ENCODE peak calls at places on chromosome 2, in eight cellular contexts. One of them, this sample, is unnamed.

GRCh38 chr2:137838255-137839092 is 125.8 kb upstream of the HNMT start:
- DNase-seq in fibroblast of lung: peak
- DNase-seq in endothelial cell of umbilical vein: peak
- DNase-seq in keratinocyte: no peak
- DNase-seq in AG04450: peak
- DNase-seq in fibroblast of the aortic adventitia: peak
- DNase-seq in tibial nerve: no peak
- DNase-seq in AG09309: peak
- DNase-seq in this sample: peak

GRCh38 chr2:229714080-229714735 is at the start of gene DNER:
- DNase-seq in AG09309: no peak
- DNase-seq in fibroblast of lung: no peak
- DNase-seq in keratinocyte: no peak
- DNase-seq in endothelial cell of umbilical vein: no peak
- DNase-seq in AG04450: no peak
- DNase-seq in fibroblast of the aortic adventitia: no peak
- DNase-seq in tibial nerve: no peak
- DNase-seq in this sample: no peak

GRCh38 chr2:145006957-145007672 is 487.2 kb upstream of the ZEB2 start:
- DNase-seq in keratinocyte: no peak
- DNase-seq in AG09309: peak
- DNase-seq in fibroblast of lung: peak
- DNase-seq in fibroblast of the aortic adventitia: peak
- DNase-seq in tibial nerve: peak
- DNase-seq in AG04450: peak
- DNase-seq in endothelial cell of umbilical vein: peak
- DNase-seq in this sample: peak

GRCh38 chr2:3780477-3781402 is 77.4 kb downstream of the DCDC2C start:
- DNase-seq in fibroblast of the aortic adventitia: no peak
- DNase-seq in AG09309: no peak
- DNase-seq in endothelial cell of umbilical vein: peak
- DNase-seq in tibial nerve: peak
- DNase-seq in AG04450: no peak
- DNase-seq in fibroblast of lung: peak
- DNase-seq in keratinocyte: no peak
- DNase-seq in this sample: no peak

GRCh38 chr2:113965228-113965627 is 75.3 kb downstream of the ACTR3 start:
- DNase-seq in AG04450: no peak
- DNase-seq in AG09309: no peak
- DNase-seq in fibroblast of the aortic adventitia: no peak
- DNase-seq in endothelial cell of umbilical vein: no peak
- DNase-seq in keratinocyte: no peak
- DNase-seq in fibroblast of lung: no peak
- DNase-seq in tibial nerve: no peak
- DNase-seq in this sample: no peak

GRCh38 chr2:15582153-15582552 is 9.5 kb upstream of the DDX1 start:
- DNase-seq in AG09309: no peak
- DNase-seq in tibial nerve: no peak
- DNase-seq in fibroblast of lung: no peak
- DNase-seq in fibroblast of the aortic adventitia: no peak
- DNase-seq in AG04450: no peak
- DNase-seq in keratinocyte: no peak
- DNase-seq in endothelial cell of umbilical vein: no peak
- DNase-seq in this sample: no peak

GRCh38 chr2:56088411-56088810 is 95.4 kb upstream of the CCDC85A start:
- DNase-seq in fibroblast of the aortic adventitia: no peak
- DNase-seq in keratinocyte: no peak
- DNase-seq in endothelial cell of umbilical vein: no peak
- DNase-seq in AG04450: no peak
- DNase-seq in fibroblast of lung: no peak
- DNase-seq in tibial nerve: no peak
- DNase-seq in AG09309: no peak
- DNase-seq in this sample: no peak

GRCh38 chr2:101109451-101110140 is 41.6 kb downstream of the TBC1D8 start:
- DNase-seq in AG09309: no peak
- DNase-seq in endothelial cell of umbilical vein: peak
- DNase-seq in AG04450: no peak
- DNase-seq in tibial nerve: no peak
- DNase-seq in fibroblast of the aortic adventitia: no peak
- DNase-seq in keratinocyte: no peak
- DNase-seq in fibroblast of lung: peak
- DNase-seq in this sample: no peak

GRCh38 chr2:218815244-218815637 is 16.4 kb downstream of the PRKAG3 start:
- DNase-seq in tibial nerve: no peak
- DNase-seq in AG09309: no peak
- DNase-seq in keratinocyte: no peak
- DNase-seq in endothelial cell of umbilical vein: no peak
- DNase-seq in fibroblast of lung: no peak
- DNase-seq in AG04450: no peak
- DNase-seq in fibroblast of the aortic adventitia: no peak
- DNase-seq in this sample: no peak

GRCh38 chr2:105478670-105479069 is 79.8 kb upstream of the FHL2 start:
- DNase-seq in AG04450: no peak
- DNase-seq in fibroblast of lung: no peak
- DNase-seq in keratinocyte: no peak
- DNase-seq in endothelial cell of umbilical vein: no peak
- DNase-seq in AG09309: no peak
- DNase-seq in tibial nerve: no peak
- DNase-seq in fibroblast of the aortic adventitia: no peak
- DNase-seq in this sample: no peak

GRCh38 chr2:182208421-182208820 is 218.4 kb downstream of the PDE1A start:
- DNase-seq in tibial nerve: no peak
- DNase-seq in fibroblast of the aortic adventitia: no peak
- DNase-seq in fibroblast of lung: no peak
- DNase-seq in keratinocyte: no peak
- DNase-seq in AG04450: no peak
- DNase-seq in AG09309: no peak
- DNase-seq in endothelial cell of umbilical vein: no peak
- DNase-seq in this sample: no peak

GRCh38 chr2:10980886-10981425 is 69.2 kb downstream of the KCNF1 start:
- DNase-seq in fibroblast of the aortic adventitia: no peak
- DNase-seq in fibroblast of lung: no peak
- DNase-seq in keratinocyte: no peak
- DNase-seq in tibial nerve: no peak
- DNase-seq in endothelial cell of umbilical vein: no peak
- DNase-seq in AG09309: no peak
- DNase-seq in AG04450: no peak
- DNase-seq in this sample: no peak

GRCh38 chr2:68764041-68764780 is 29.6 kb downstream of the ARHGAP25 start:
- DNase-seq in AG09309: no peak
- DNase-seq in fibroblast of the aortic adventitia: no peak
- DNase-seq in endothelial cell of umbilical vein: no peak
- DNase-seq in fibroblast of lung: peak
- DNase-seq in keratinocyte: no peak
- DNase-seq in tibial nerve: no peak
- DNase-seq in AG04450: no peak
- DNase-seq in this sample: no peak

GRCh38 chr2:68766378-68766845 is 31.8 kb downstream of the ARHGAP25 start:
- DNase-seq in AG09309: no peak
- DNase-seq in fibroblast of the aortic adventitia: no peak
- DNase-seq in keratinocyte: no peak
- DNase-seq in tibial nerve: no peak
- DNase-seq in fibroblast of lung: peak
- DNase-seq in AG04450: no peak
- DNase-seq in endothelial cell of umbilical vein: peak
- DNase-seq in this sample: no peak

GRCh38 chr2:68765739-68766377 is 31.2 kb downstream of the ARHGAP25 start:
- DNase-seq in tibial nerve: no peak
- DNase-seq in AG04450: no peak
- DNase-seq in endothelial cell of umbilical vein: no peak
- DNase-seq in fibroblast of lung: peak
- DNase-seq in AG09309: no peak
- DNase-seq in keratinocyte: no peak
- DNase-seq in fibroblast of the aortic adventitia: no peak
- DNase-seq in this sample: no peak

GRCh38 chr2:68762665-68763064 is 28.1 kb downstream of the ARHGAP25 start:
- DNase-seq in fibroblast of the aortic adventitia: peak
- DNase-seq in keratinocyte: no peak
- DNase-seq in endothelial cell of umbilical vein: peak
- DNase-seq in AG04450: no peak
- DNase-seq in tibial nerve: no peak
- DNase-seq in AG09309: no peak
- DNase-seq in fibroblast of lung: no peak
- DNase-seq in this sample: no peak

GRCh38 chr2:68764781-68765385 is 30.3 kb downstream of the ARHGAP25 start:
- DNase-seq in endothelial cell of umbilical vein: no peak
- DNase-seq in tibial nerve: no peak
- DNase-seq in AG09309: no peak
- DNase-seq in fibroblast of lung: peak
- DNase-seq in AG04450: peak
- DNase-seq in fibroblast of the aortic adventitia: peak
- DNase-seq in keratinocyte: no peak
- DNase-seq in this sample: no peak
- H3K4me3 ChIP-seq in endothelial cell of umbilical vein: no peak
- H3K4me3 ChIP-seq in tibial nerve: no peak
- H3K4me3 ChIP-seq in AG09309: no peak
- H3K4me3 ChIP-seq in fibroblast of lung: no peak
- H3K4me3 ChIP-seq in AG04450: peak
- H3K4me3 ChIP-seq in fibroblast of the aortic adventitia: peak
- H3K4me3 ChIP-seq in keratinocyte: no peak
- H3K4me3 ChIP-seq in this sample: no peak

GRCh38 chr2:132448771-132449170 is 32.2 kb downstream of the GPR39 start:
- DNase-seq in endothelial cell of umbilical vein: peak
- DNase-seq in tibial nerve: no peak
- DNase-seq in fibroblast of lung: peak
- DNase-seq in keratinocyte: no peak
- DNase-seq in fibroblast of the aortic adventitia: peak
- DNase-seq in AG09309: no peak
- DNase-seq in AG04450: peak
- DNase-seq in this sample: no peak

GRCh38 chr2:132449868-132450267 is 33.3 kb downstream of the GPR39 start:
- DNase-seq in AG09309: no peak
- DNase-seq in tibial nerve: no peak
- DNase-seq in keratinocyte: no peak
- DNase-seq in fibroblast of the aortic adventitia: no peak
- DNase-seq in fibroblast of lung: no peak
- DNase-seq in endothelial cell of umbilical vein: no peak
- DNase-seq in AG04450: no peak
- DNase-seq in this sample: no peak

GRCh38 chr2:132446460-132446859 is 29.9 kb downstream of the GPR39 start:
- DNase-seq in endothelial cell of umbilical vein: no peak
- DNase-seq in keratinocyte: no peak
- DNase-seq in fibroblast of lung: no peak
- DNase-seq in fibroblast of the aortic adventitia: no peak
- DNase-seq in AG09309: no peak
- DNase-seq in AG04450: no peak
- DNase-seq in tibial nerve: no peak
- DNase-seq in this sample: no peak

GRCh38 chr2:132443106-132443505 is 26.5 kb downstream of the GPR39 start:
- DNase-seq in fibroblast of lung: no peak
- DNase-seq in tibial nerve: no peak
- DNase-seq in AG09309: no peak
- DNase-seq in keratinocyte: no peak
- DNase-seq in fibroblast of the aortic adventitia: no peak
- DNase-seq in endothelial cell of umbilical vein: no peak
- DNase-seq in AG04450: no peak
- DNase-seq in this sample: no peak

GRCh38 chr2:132448331-132448730 is 31.7 kb downstream of the GPR39 start:
- DNase-seq in AG04450: no peak
- DNase-seq in endothelial cell of umbilical vein: peak
- DNase-seq in fibroblast of lung: peak
- DNase-seq in fibroblast of the aortic adventitia: no peak
- DNase-seq in keratinocyte: no peak
- DNase-seq in tibial nerve: no peak
- DNase-seq in AG09309: no peak
- DNase-seq in this sample: no peak
- H3K4me3 ChIP-seq in AG04450: peak
- H3K4me3 ChIP-seq in endothelial cell of umbilical vein: no peak
- H3K4me3 ChIP-seq in fibroblast of lung: peak
- H3K4me3 ChIP-seq in fibroblast of the aortic adventitia: no peak
- H3K4me3 ChIP-seq in keratinocyte: no peak
- H3K4me3 ChIP-seq in tibial nerve: no peak
- H3K4me3 ChIP-seq in AG09309: no peak
- H3K4me3 ChIP-seq in this sample: no peak

DNA sequence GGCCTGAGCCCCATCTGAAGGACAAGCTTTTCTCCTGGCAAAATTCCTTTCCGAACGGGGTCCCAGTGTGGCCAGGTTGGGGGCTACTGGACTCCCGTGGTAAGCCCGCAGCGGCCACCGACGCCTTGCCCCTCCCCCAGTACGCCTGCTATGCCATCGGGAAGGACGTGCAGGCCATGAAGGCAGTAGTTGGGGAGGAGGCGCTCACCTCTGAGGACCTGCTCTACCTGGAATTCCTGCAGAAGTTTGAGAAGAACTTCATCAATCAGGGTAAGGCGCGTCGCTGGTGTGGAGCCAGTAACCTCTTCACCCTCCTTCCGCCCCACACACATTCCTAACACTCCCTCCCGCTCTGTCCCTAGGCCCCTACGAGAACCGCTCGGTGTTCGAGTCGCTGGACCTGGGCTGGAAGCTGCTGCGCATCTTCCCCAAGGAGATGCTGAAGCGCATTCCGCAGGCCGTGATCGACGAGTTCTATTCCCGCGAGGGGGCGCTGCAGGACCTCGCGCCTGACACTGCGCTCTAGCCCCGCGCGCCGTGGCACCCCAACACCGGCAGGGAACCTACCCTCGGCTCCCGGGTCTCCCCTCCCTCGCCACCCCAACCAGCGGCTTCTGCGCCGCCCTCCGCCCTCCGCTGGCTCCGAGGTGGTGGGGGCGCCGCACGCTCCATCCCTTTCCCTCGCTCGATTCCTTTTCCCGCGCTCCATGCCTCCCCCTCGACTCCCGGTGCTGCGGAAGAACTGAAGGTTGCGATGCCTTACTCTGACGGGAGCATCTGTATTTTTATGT is 13.6 kb upstream of the ANKRD53 start:
- DNase-seq in keratinocyte: no peak
- DNase-seq in tibial nerve: peak
- DNase-seq in fibroblast of the aortic adventitia: peak
- DNase-seq in AG04450: peak
- DNase-seq in fibroblast of lung: peak
- DNase-seq in AG09309: no peak
- DNase-seq in endothelial cell of umbilical vein: peak
- DNase-seq in this sample: no peak
- H3K4me3 ChIP-seq in keratinocyte: no peak
- H3K4me3 ChIP-seq in tibial nerve: peak
- H3K4me3 ChIP-seq in fibroblast of the aortic adventitia: peak
- H3K4me3 ChIP-seq in AG04450: peak
- H3K4me3 ChIP-seq in fibroblast of lung: peak
- H3K4me3 ChIP-seq in AG09309: peak
- H3K4me3 ChIP-seq in endothelial cell of umbilical vein: peak
- H3K4me3 ChIP-seq in this sample: peak

DNA sequence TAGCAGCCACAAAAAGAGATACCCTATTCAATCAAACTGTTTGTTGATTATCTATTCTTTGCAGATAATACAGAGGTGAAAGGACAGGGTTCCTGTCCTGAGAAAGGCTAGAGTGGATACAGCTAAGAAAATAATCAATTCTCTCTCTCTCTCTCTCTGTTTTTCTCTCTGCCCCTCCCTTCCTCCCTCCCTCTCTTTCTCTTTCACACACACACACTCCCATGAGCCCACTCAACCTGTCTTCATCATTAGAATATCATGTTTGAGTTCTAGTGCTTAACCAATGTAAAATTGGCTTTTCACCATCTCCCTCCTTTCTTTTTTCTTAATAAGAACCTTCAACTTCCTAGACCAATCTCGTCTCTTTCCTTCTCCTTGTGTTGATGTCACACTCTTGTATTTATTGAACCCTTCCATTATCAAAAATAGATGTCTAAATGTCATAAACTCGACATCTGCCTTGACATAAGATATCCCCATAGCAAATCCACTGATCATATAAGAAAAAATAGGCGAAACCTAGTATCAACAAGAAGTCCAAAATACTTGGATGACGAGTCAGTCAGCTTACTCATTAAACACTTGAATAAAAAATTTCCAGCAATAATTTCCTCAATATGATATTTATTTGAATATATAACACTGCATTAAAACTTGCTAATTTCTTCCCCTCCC is 42.8 kb upstream of the CYTIP start:
- DNase-seq in AG09309: no peak
- DNase-seq in fibroblast of lung: peak
- DNase-seq in fibroblast of the aortic adventitia: peak
- DNase-seq in AG04450: no peak
- DNase-seq in tibial nerve: no peak
- DNase-seq in keratinocyte: no peak
- DNase-seq in endothelial cell of umbilical vein: peak
- DNase-seq in this sample: no peak
- H3K4me3 ChIP-seq in AG09309: no peak
- H3K4me3 ChIP-seq in fibroblast of lung: no peak
- H3K4me3 ChIP-seq in fibroblast of the aortic adventitia: no peak
- H3K4me3 ChIP-seq in AG04450: no peak
- H3K4me3 ChIP-seq in tibial nerve: no peak
- H3K4me3 ChIP-seq in keratinocyte: no peak
- H3K4me3 ChIP-seq in endothelial cell of umbilical vein: no peak
- H3K4me3 ChIP-seq in this sample: no peak